ENCODE peak calls at places on chromosomes 1 and 21, in six cellular contexts. I is choroid plexus epithelial cell, Y is tibial nerve, S is GM06990, E is lower leg skin, J is mucosa of descending colon. B is an unnamed sample.

GRCh38 chr1:240232548-240232947 is 140.9 kb downstream of the FMN2 start:
- DNase-seq in I (no peak), J (no peak), E (no peak), S (no peak), Y (no peak), B (no peak)

GRCh38 chr1:51131185-51131584 is 29.2 kb downstream of the C1orf185 start:
- DNase-seq in S (no peak), Y (no peak), E (no peak), I (no peak), J (no peak), B (no peak)

GRCh38 chr21:45236481-45236880 is 51.2 kb downstream of the POFUT2 start:
- DNase-seq in I (no peak), J (no peak), S (no peak), Y (no peak), E (no peak), B (no peak)

GRCh38 chr1:228267962-228268890 is 60.4 kb downstream of the OBSCN start:
- DNase-seq in E (no peak), J (no peak), I (no peak), Y (no peak), S (no peak), B (peak; percentile 41)

GRCh38 chr1:28811766-28812668 is at the start of gene OPRD1:
- DNase-seq in E (no peak), J (no peak), S (peak; percentile 25), I (no peak), Y (no peak), B (no peak)

GRCh38 chr1:9626201-9626608 is 25.3 kb upstream of the PIK3CD start:
- DNase-seq in J (no peak), S (peak; percentile 85), Y (no peak), I (no peak), E (no peak), B (peak; percentile 63)

GRCh38 chr1:2921970-2922686 is 99.1 kb upstream of the ACTRT2 start:
- DNase-seq in J (no peak), Y (no peak), E (no peak), I (no peak), S (peak; percentile 25), B (no peak)

GRCh38 chr1:81549588-81550127 is 251.1 kb upstream of the ADGRL2 start:
- DNase-seq in E (no peak), Y (no peak), S (no peak), J (no peak), I (peak; percentile 74), B (no peak)

GRCh38 chr1:235714205-235714897 is 64.8 kb upstream of the GNG4 start:
- DNase-seq in I (no peak), S (no peak), J (no peak), Y (no peak), E (no peak), B (no peak)

GRCh38 chr1:116147972-116148371 is 36.8 kb downstream of the MAB21L3 start:
- DNase-seq in Y (no peak), I (no peak), S (no peak), J (no peak), E (no peak), B (no peak)

GRCh38 chr1:47846981-47847380 is 150.2 kb downstream of the TRABD2B start:
- DNase-seq in S (no peak), J (no peak), Y (no peak), E (peak; percentile 68), I (no peak), B (no peak)

GRCh38 chr1:118158918-118159317 is 26.1 kb downstream of the SPAG17 start:
- DNase-seq in J (no peak), S (no peak), I (peak; percentile 83), Y (no peak), E (no peak), B (no peak)

GRCh38 chr1:65149753-65150463 is 1.9 kb downstream of the AK4 start:
- DNase-seq in I (no peak), Y (no peak), J (no peak), S (no peak), E (peak; percentile 29), B (no peak)
- H3K4me3 ChIP-seq in I (no peak overlapping the region), Y (no peak overlapping the region), J (no peak overlapping the region), S (no peak overlapping the region), E (no peak overlapping the region), B (no peak overlapping the region)

DNA sequence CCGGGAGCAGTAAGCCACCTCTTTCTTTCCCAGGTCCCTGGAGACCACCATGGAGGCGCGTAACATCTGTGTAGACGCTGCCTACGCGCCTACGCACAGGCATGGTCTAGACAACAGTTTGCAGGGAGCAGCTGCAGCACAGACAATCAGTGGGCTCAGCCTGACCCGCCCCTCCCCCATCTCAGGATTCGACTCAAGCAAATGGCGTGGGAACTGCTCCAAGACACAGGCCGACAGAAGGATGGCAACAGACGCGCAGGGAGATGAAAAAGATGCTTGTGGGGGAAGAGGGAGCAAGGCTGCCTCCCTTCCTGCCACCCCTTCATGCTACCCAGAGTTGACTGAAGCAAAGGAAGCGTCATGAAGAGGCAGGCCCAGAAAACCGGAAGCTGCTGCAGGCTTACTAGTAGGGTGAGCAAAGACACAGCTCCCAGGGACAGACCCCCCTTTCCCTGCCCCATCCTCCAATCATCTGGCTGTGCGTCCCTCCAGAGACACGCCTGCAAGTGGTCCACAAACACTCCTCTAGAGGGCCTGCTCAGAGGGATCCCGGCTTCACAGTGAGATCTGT is 19.5 kb downstream of the STK40 start:
- DNase-seq in I (peak; percentile 56), S (no peak), Y (no peak), E (no peak), J (no peak), B (no peak)
- TF ChIP-seq CTCF in I (peak; percentile 36), S (no peak), Y (no peak), E (no peak), J (no peak), B (no peak)

DNA sequence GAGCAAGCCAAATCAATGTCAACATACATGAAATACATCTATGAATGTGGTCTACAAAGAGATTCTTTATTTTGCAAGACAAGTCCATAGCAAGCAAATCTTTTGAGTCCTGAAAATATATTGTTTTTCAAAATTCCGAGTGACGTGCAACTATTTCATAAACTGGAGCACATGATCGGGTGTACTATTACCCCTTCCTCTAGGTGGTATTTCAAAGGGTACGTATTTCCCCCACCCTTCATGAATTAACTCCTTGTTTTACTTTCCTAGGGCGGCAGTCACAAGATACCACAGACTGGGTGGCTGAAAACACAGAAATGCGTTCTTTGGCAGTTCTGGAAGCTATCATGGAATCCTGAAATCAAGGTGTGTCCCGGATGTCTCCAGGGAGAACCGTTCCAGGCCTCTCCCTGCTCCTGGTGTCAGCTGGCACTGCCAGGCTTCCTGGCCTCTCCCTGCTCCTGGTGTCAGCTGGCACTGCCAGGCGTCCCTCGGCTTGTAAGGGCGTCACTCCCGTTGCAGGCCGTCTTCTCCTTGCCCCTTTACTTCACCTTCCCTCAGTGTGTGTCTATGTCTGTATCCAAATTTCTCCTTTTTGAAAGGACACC is 55.3 kb downstream of the RIPK4 start:
- DNase-seq in S (no peak), J (peak; percentile 78), Y (no peak), E (no peak), I (no peak), B (peak; percentile 68)
- H3K4me3 ChIP-seq in S (no peak overlapping the region), J (no peak overlapping the region), Y (no peak overlapping the region), E (no peak overlapping the region), I (no peak overlapping the region), B (no peak overlapping the region)

GRCh38 chr1:169108897-169109560 is 2.5 kb downstream of the ATP1B1 start:
- DNase-seq in Y (no peak), J (peak; percentile 63), S (no peak), I (no peak), E (no peak), B (no peak)
- TF ChIP-seq CTCF in Y (no peak), J (no peak), S (peak; percentile 65), I (peak; percentile 9), E (no peak), B (peak; percentile 11)

DNA sequence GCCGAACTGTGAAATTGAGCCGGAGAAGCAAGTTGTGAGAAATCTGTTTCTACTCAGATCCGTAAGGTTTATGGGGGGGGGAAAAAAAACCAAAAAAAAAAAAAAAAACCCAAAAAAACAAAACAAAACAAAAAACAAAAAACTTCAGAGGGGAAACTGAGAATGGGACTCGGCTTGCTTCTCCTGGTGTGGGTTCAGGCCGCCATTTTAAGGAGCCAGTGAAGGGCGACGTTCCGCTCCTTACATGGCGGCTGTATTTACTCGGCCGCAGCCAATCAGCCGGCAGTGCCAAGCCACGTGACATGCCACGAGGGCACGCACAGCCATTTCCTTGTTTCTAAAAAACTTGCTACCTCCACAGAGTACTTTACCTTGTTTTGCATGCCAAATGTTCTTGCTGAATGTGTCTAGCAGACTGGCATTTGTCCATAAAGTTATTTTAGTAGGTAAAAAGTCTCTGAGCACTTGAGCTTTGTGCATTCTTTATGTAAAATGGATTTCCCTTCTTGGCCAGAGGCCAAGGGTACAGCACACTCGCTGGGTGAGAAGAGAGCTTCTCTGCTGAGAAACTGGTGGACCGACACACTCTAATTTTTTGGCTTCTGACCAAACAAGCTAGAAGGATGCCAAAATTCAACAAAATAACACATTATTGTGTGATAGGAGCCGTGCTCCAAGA is 101.8 kb downstream of the NFIA start:
- DNase-seq in E (peak; percentile 98), I (peak; percentile 97), J (peak; percentile 94), S (no peak), Y (peak; percentile 89), B (peak; percentile 32)
- H3K4me3 ChIP-seq in E (no peak overlapping the region), I (peak overlapping the region; percentile 34), J (no peak overlapping the region), S (no peak overlapping the region), Y (peak overlapping the region; percentile 33), B (peak overlapping the region; percentile 26)

DNA sequence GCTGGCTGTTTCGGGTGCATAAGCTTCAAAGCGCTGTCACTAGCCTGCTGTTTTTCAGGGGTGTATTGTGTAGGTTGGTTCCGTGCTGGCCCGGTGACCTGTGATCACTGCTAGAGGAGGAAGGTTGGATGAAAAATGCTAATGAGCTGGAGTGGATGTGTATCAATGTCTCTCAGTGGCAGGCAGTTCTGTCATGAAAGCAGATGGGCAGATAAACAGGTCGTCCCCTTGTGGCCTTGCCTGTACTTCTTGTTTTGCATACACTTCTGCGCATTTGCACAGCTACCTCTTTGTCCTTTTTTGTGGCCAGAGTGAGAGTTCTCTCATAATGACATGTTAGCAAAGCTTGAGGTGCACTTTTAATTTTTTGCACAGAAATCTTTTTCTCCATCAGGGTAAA is 2.9 kb downstream of the SELENON start:
- DNase-seq in I (no peak), Y (no peak), S (no peak), J (peak; percentile 18), E (no peak), B (no peak)
- TF ChIP-seq CTCF in I (no peak), Y (no peak), S (no peak), J (no peak), E (no peak), B (no peak)